ENCODE peak calls at places on chromosomes 6 and 20, in ten cellular contexts. M, G, C, A, X, Z, Y, Q, E and J are unnamed samples.
A peak's percentile ranks its signal among the peaks of the same experiment; 100 is the strongest.

GRCh38 chr6:20839624-20840023 is 305.4 kb downstream of the CDKAL1 start:
- DNase-seq in M (no peak), G (no peak), C (no peak), A (no peak), X (no peak), Z (no peak), Y (no peak), Q (no peak), E (peak; percentile 28), J (no peak)

GRCh38 chr6:32369678-32370077 is 2.0 kb downstream of the TSBP1 start:
- DNase-seq in M (no peak), G (no peak), C (no peak), A (no peak), X (no peak), Z (peak; percentile 59), Y (peak; percentile 65), Q (no peak), E (no peak), J (no peak)

GRCh38 chr20:34824861-34825529 is 456 bp downstream of the NCOA6 start:
- DNase-seq in M (no peak), G (peak; percentile 68), C (peak; percentile 87), A (peak; percentile 58), X (no peak), Z (peak; percentile 89), Y (peak; percentile 7), Q (peak; percentile 61), E (peak; percentile 88), J (peak; percentile 54)

GRCh38 chr6:132300323-132300949 is 100.8 kb downstream of the MOXD1 start:
- DNase-seq in M (peak; percentile 11), G (peak; percentile 26), C (peak; percentile 49), A (no peak), X (peak; percentile 45), Z (peak; percentile 61), Y (peak; percentile 54), Q (peak; percentile 45), E (peak; percentile 82), J (peak; percentile 37)

GRCh38 chr20:32594204-32594603 is 9.1 kb upstream of the NOL4L start:
- DNase-seq in M (no peak), G (no peak), C (no peak), A (no peak), X (no peak), Z (no peak), Y (no peak), Q (no peak), E (no peak), J (no peak)

GRCh38 chr6:42200035-42200434 is 5.3 kb upstream of the GUCA1B start:
- DNase-seq in M (no peak), G (no peak), C (no peak), A (no peak), X (no peak), Z (peak; percentile 83), Y (peak; percentile 91), Q (no peak), E (no peak), J (peak; percentile 78)

GRCh38 chr20:12201289-12201991 is 283.7 kb downstream of the BTBD3 start:
- DNase-seq in M (no peak), G (no peak), C (no peak), A (no peak), X (no peak), Z (peak; percentile 60), Y (no peak), Q (no peak), E (no peak), J (no peak)

GRCh38 chr20:31849306-31849930 is 4.0 kb upstream of the FOXS1 start:
- DNase-seq in M (no peak), G (peak; percentile 45), C (peak; percentile 46), A (no peak), X (no peak), Z (no peak), Y (no peak), Q (peak; percentile 85), E (peak; percentile 70), J (no peak)

GRCh38 chr6:158474961-158475343 is 84.9 kb upstream of the TMEM181 start:
- DNase-seq in M (no peak), G (no peak), C (no peak), A (no peak), X (no peak), Z (peak; percentile 26), Y (peak; percentile 62), Q (peak; percentile 29), E (no peak), J (peak; percentile 20)

GRCh38 chr20:8388707-8389106 is 256.6 kb downstream of the PLCB1 start:
- DNase-seq in M (no peak), G (no peak), C (no peak), A (no peak), X (no peak), Z (peak; percentile 9), Y (no peak), Q (no peak), E (no peak), J (no peak)

GRCh38 chr6:104256547-104257144 is 603.1 kb downstream of the HACE1 start:
- DNase-seq in M (no peak), G (no peak), C (no peak), A (no peak), X (no peak), Z (no peak), Y (no peak), Q (no peak), E (no peak), J (no peak)

GRCh38 chr6:87430499-87430898 is 22.7 kb downstream of the CFAP206 start:
- DNase-seq in M (no peak), G (no peak), C (no peak), A (no peak), X (no peak), Z (no peak), Y (no peak), Q (no peak), E (peak; percentile 12), J (no peak)

GRCh38 chr6:143621159-143621873 is 56.4 kb upstream of the PHACTR2 start:
- DNase-seq in M (no peak), G (no peak), C (no peak), A (no peak), X (no peak), Z (no peak), Y (no peak), Q (no peak), E (no peak), J (no peak)

GRCh38 chr6:140050232-140050995 is 676.0 kb upstream of the CITED2 start:
- DNase-seq in M (no peak), G (no peak), C (no peak), A (no peak), X (no peak), Z (no peak), Y (peak; percentile 63), Q (no peak), E (peak; percentile 21), J (peak; percentile 23)

GRCh38 chr6:37731888-37732287 is 34.2 kb upstream of the MDGA1 start:
- DNase-seq in M (no peak), G (no peak), C (peak; percentile 66), A (no peak), X (peak; percentile 77), Z (no peak), Y (no peak), Q (peak; percentile 68), E (no peak), J (no peak)

GRCh38 chr6:44534291-44534690 is 146.8 kb downstream of the CDC5L start:
- DNase-seq in M (no peak), G (no peak), C (no peak), A (no peak), X (no peak), Z (no peak), Y (no peak), Q (no peak), E (no peak), J (no peak)

GRCh38 chr6:13472099-13472498 is 15.3 kb downstream of the GFOD1 start:
- DNase-seq in M (no peak), G (no peak), C (no peak), A (no peak), X (no peak), Z (no peak), Y (no peak), Q (no peak), E (no peak), J (no peak)

GRCh38 chr6:16999486-17000436 is 102.1 kb upstream of the STMND1 start:
- DNase-seq in M (no peak), G (no peak), C (no peak), A (no peak), X (no peak), Z (peak; percentile 82), Y (peak; percentile 89), Q (no peak), E (no peak), J (no peak)

GRCh38 chr20:62220666-62221568 is 839 bp upstream of the HRH3 start:
- DNase-seq in M (no peak), G (peak; percentile 31), C (no peak), A (no peak), X (peak; percentile 59), Z (no peak), Y (no peak), Q (no peak), E (peak; percentile 73), J (no peak)

GRCh38 chr6:39452306-39452705 is 129.8 kb upstream of the KCNK16 start:
- DNase-seq in M (no peak), G (no peak), C (no peak), A (no peak), X (no peak), Z (peak; percentile 54), Y (no peak), Q (no peak), E (no peak), J (no peak)

GRCh38 chr20:58718729-58719128 is 26.1 kb downstream of the NPEPL1 start:
- DNase-seq in M (no peak), G (no peak), C (no peak), A (no peak), X (no peak), Z (peak; percentile 1), Y (no peak), Q (no peak), E (no peak), J (no peak)

GRCh38 chr6:27251672-27252251 is 4.3 kb downstream of the PRSS16 start:
- DNase-seq in M (peak; percentile 91), G (peak; percentile 86), C (peak; percentile 92), A (no peak), X (peak; percentile 95), Z (peak; percentile 50), Y (no peak), Q (peak; percentile 91), E (peak; percentile 98), J (no peak)

GRCh38 chr20:10578607-10579006 is 95.2 kb downstream of the JAG1 start:
- DNase-seq in M (no peak), G (no peak), C (no peak), A (no peak), X (no peak), Z (peak; percentile 12), Y (peak; percentile 44), Q (no peak), E (no peak), J (peak; percentile 71)